ENCODE peak calls at places on chromosomes 13 and 19, in ten cellular contexts. K, G, W, A, D, O, V, J, H and C are unnamed samples.

GRCh38 chr13:45321230-45321629 is 19.8 kb downstream of the TPT1 start:
- DNase-seq in K (no peak), G (no peak), W (no peak), A (no peak), D (no peak), O (no peak), V (no peak), J (no peak), H (no peak), C (no peak)

GRCh38 chr19:50790898-50791562 is 815 bp downstream of the ACP4 start:
- DNase-seq in K (no peak), G (no peak), W (no peak), A (no peak), D (no peak), O (no peak), V (no peak), J (no peak), H (no peak), C (no peak)

GRCh38 chr13:19959141-19959830 is 759 bp downstream of the ZMYM2 start:
- DNase-seq in K (peak; percentile 51), G (no peak), W (peak; percentile 48), A (peak; percentile 56), D (peak; percentile 63), O (peak; percentile 59), V (peak; percentile 69), J (peak; percentile 42), H (no peak), C (peak; percentile 40)

GRCh38 chr13:110346661-110347067 is 39.6 kb downstream of the COL4A2 start:
- DNase-seq in K (no peak), G (no peak), W (peak; percentile 38), A (no peak), D (no peak), O (no peak), V (no peak), J (no peak), H (no peak), C (no peak)

GRCh38 chr13:48446454-48446853 is 33.5 kb upstream of the LPAR6 start:
- DNase-seq in K (peak; percentile 83), G (no peak), W (no peak), A (no peak), D (no peak), O (peak; percentile 27), V (no peak), J (peak; percentile 75), H (no peak), C (no peak)

GRCh38 chr19:47813304-47813994 is 8.3 kb upstream of the CRX start:
- DNase-seq in K (peak; percentile 50), G (no peak), W (peak; percentile 64), A (peak; percentile 17), D (peak; percentile 25), O (peak; percentile 57), V (peak; percentile 70), J (peak; percentile 40), H (no peak), C (peak; percentile 73)

GRCh38 chr13:74110053-74110452 is 24.2 kb downstream of the KLF12 start:
- DNase-seq in K (no peak), G (no peak), W (no peak), A (no peak), D (no peak), O (no peak), V (no peak), J (no peak), H (no peak), C (no peak)

GRCh38 chr13:95603887-95604533 is 40.5 kb downstream of the DZIP1 start:
- DNase-seq in K (peak; percentile 68), G (no peak), W (no peak), A (no peak), D (peak; percentile 24), O (no peak), V (no peak), J (no peak), H (no peak), C (peak; percentile 13)

GRCh38 chr19:39135701-39136100 is 10.1 kb downstream of the PAK4 start:
- DNase-seq in K (no peak), G (no peak), W (no peak), A (no peak), D (no peak), O (no peak), V (no peak), J (no peak), H (no peak), C (no peak)

GRCh38 chr13:40064723-40065122 is 409.3 kb downstream of the COG6 start:
- DNase-seq in K (peak; percentile 85), G (no peak), W (no peak), A (no peak), D (no peak), O (peak; percentile 21), V (no peak), J (no peak), H (peak; percentile 97), C (peak; percentile 92)

GRCh38 chr19:18915639-18916038 is 3.5 kb downstream of the COPE start:
- DNase-seq in K (peak; percentile 56), G (peak; percentile 37), W (peak; percentile 46), A (peak; percentile 75), D (peak; percentile 6), O (peak; percentile 52), V (peak; percentile 18), J (no peak), H (no peak), C (no peak)

GRCh38 chr19:17982430-17982829 is 15.5 kb downstream of the KCNN1 start:
- DNase-seq in K (no peak), G (no peak), W (no peak), A (no peak), D (no peak), O (no peak), V (no peak), J (no peak), H (no peak), C (no peak)

GRCh38 chr19:41409288-41409687 is 11.7 kb downstream of the BCKDHA start:
- DNase-seq in K (peak; percentile 51), G (no peak), W (peak; percentile 66), A (no peak), D (no peak), O (no peak), V (no peak), J (peak; percentile 7), H (no peak), C (no peak)

GRCh38 chr19:46546194-46546896 is 50.7 kb upstream of the PNMA8B start:
- DNase-seq in K (peak; percentile 60), G (no peak), W (peak; percentile 12), A (peak; percentile 41), D (no peak), O (no peak), V (no peak), J (no peak), H (no peak), C (no peak)

GRCh38 chr13:72527333-72527732 is 200.1 kb downstream of the MZT1 start:
- DNase-seq in K (no peak), G (no peak), W (peak; percentile 29), A (no peak), D (peak; percentile 12), O (no peak), V (no peak), J (no peak), H (no peak), C (no peak)

GRCh38 chr13:23697772-23698313 is 127.6 kb downstream of the TNFRSF19 start:
- DNase-seq in K (no peak), G (no peak), W (no peak), A (no peak), D (no peak), O (no peak), V (no peak), J (no peak), H (no peak), C (no peak)

GRCh38 chr13:29805994-29806748 is 44.2 kb downstream of the UBL3 start:
- DNase-seq in K (no peak), G (no peak), W (no peak), A (no peak), D (no peak), O (no peak), V (no peak), J (no peak), H (no peak), C (no peak)

GRCh38 chr13:40582531-40582930 is 83.9 kb downstream of the FOXO1 start:
- DNase-seq in K (no peak), G (no peak), W (no peak), A (no peak), D (no peak), O (no peak), V (no peak), J (no peak), H (no peak), C (no peak)

GRCh38 chr13:73715114-73715909 is 418.9 kb downstream of the KLF12 start:
- DNase-seq in K (no peak), G (no peak), W (no peak), A (no peak), D (no peak), O (no peak), V (peak; percentile 47), J (no peak), H (no peak), C (no peak)

GRCh38 chr19:39841041-39841440 is 5.1 kb downstream of the FBL start:
- DNase-seq in K (no peak), G (no peak), W (no peak), A (no peak), D (no peak), O (no peak), V (no peak), J (no peak), H (no peak), C (no peak)

GRCh38 chr13:114017028-114017630 is 43.3 kb upstream of the C13orf46 start:
- DNase-seq in K (peak; percentile 44), G (no peak), W (no peak), A (no peak), D (no peak), O (no peak), V (no peak), J (no peak), H (no peak), C (no peak)